ENCODE peak calls at places on chromosome 7, in four cellular contexts. W is fibroblast of lung, P is GM23338, T is H1. V is an unnamed sample.

GRCh38 chr7:102220929-102221850 is 65.5 kb upstream of the SH2B2 start:
- DNase-seq in W (peak), P (no peak), T (no peak), V (no peak)

GRCh38 chr7:20374391-20374790 is 43.7 kb downstream of the ITGB8 start:
- DNase-seq in W (no peak), P (no peak), T (no peak), V (peak)

GRCh38 chr7:36128448-36129047 is 24.5 kb upstream of the EEPD1 start:
- DNase-seq in T (no peak), W (peak), P (peak), V (peak)

GRCh38 chr7:28984631-28985030 is 26.5 kb upstream of the TRIL start:
- DNase-seq in T (no peak), P (peak), W (peak), V (peak)

GRCh38 chr7:103735377-103735776 is 254.1 kb downstream of the RELN start:
- DNase-seq in T (no peak), W (peak), P (no peak), V (no peak)

GRCh38 chr7:117025891-117026290 is 72.6 kb downstream of the ST7 start:
- DNase-seq in T (no peak), W (no peak), P (no peak), V (no peak)

GRCh38 chr7:139718859-139719258 is 58.9 kb downstream of the HIPK2 start:
- DNase-seq in P (no peak), T (no peak), W (no peak), V (no peak)

GRCh38 chr7:2143981-2144595 is 88.7 kb downstream of the MAD1L1 start:
- DNase-seq in T (no peak), W (no peak), P (no peak), V (no peak)

GRCh38 chr7:100680589-100681271 is 7.2 kb downstream of the GNB2 start:
- DNase-seq in W (no peak), T (no peak), P (no peak), V (peak)

GRCh38 chr7:120995659-120996058 is 7.1 kb downstream of the CPED1 start:
- DNase-seq in W (no peak), P (no peak), T (no peak), V (no peak)

GRCh38 chr7:31788445-31788844 is 101.4 kb downstream of the PPP1R17 start:
- DNase-seq in W (peak), P (no peak), T (no peak), V (no peak)

GRCh38 chr7:48087349-48087748 is 1.7 kb upstream of the UPP1 start:
- DNase-seq in T (no peak), P (peak), W (peak), V (no peak)

GRCh38 chr7:10793995-10794780 is 179.5 kb upstream of the PHF14 start:
- DNase-seq in W (no peak), P (no peak), T (no peak), V (no peak)

GRCh38 chr7:24388212-24388611 is 104.2 kb downstream of the NPY start:
- DNase-seq in P (no peak), T (no peak), W (no peak), V (no peak)

GRCh38 chr7:84506151-84506550 is 311.6 kb upstream of the SEMA3A start:
- DNase-seq in P (no peak), W (peak), T (no peak), V (peak)

GRCh38 chr7:80335473-80336232 is 176.2 kb downstream of the GNAT3 start:
- DNase-seq in T (no peak), P (no peak), W (peak), V (peak)

GRCh38 chr7:142001163-142001874 is 5.6 kb downstream of the MGAM start:
- DNase-seq in T (no peak), P (no peak), W (no peak), V (peak)

GRCh38 chr7:107995184-107996071 is 7.5 kb downstream of the LAMB1 start:
- DNase-seq in W (peak), T (no peak), P (peak), V (peak)

GRCh38 chr7:46603296-46603701 is 682.2 kb upstream of the IGFBP3 start:
- DNase-seq in P (no peak), W (peak), T (no peak), V (no peak)

GRCh38 chr7:93402944-93403343 is 170.8 kb downstream of the VPS50 start:
- DNase-seq in T (no peak), P (no peak), W (no peak), V (no peak)

GRCh38 chr7:27802977-27803376 is 63.0 kb downstream of the TAX1BP1 start:
- DNase-seq in W (peak), P (no peak), T (no peak), V (no peak)

GRCh38 chr7:47254081-47255006 is 327.6 kb downstream of the TNS3 start:
- DNase-seq in P (peak), W (peak), T (peak), V (peak)

GRCh38 chr7:73681031-73681430 is 2.2 kb downstream of the DNAJC30 start:
- DNase-seq in W (no peak), P (no peak), T (no peak), V (no peak)

GRCh38 chr7:158716802-158717201 is 12.2 kb upstream of the NCAPG2 start:
- DNase-seq in P (no peak), W (no peak), T (no peak), V (no peak)

GRCh38 chr7:72805526-72806494 is 22.2 kb downstream of the TYW1B start:
- DNase-seq in W (peak), P (no peak), T (no peak), V (no peak)

GRCh38 chr7:88218836-88219605 is 817 bp downstream of the SRI start:
- DNase-seq in W (peak), P (peak), T (no peak), V (peak)

GRCh38 chr7:2007526-2007925 is 225.2 kb downstream of the MAD1L1 start:
- DNase-seq in T (no peak), P (no peak), W (no peak), V (no peak)

GRCh38 chr7:97307521-97308108 is 190.1 kb downstream of the SDHAF3 start:
- DNase-seq in P (no peak), T (no peak), W (peak), V (no peak)

DNA sequence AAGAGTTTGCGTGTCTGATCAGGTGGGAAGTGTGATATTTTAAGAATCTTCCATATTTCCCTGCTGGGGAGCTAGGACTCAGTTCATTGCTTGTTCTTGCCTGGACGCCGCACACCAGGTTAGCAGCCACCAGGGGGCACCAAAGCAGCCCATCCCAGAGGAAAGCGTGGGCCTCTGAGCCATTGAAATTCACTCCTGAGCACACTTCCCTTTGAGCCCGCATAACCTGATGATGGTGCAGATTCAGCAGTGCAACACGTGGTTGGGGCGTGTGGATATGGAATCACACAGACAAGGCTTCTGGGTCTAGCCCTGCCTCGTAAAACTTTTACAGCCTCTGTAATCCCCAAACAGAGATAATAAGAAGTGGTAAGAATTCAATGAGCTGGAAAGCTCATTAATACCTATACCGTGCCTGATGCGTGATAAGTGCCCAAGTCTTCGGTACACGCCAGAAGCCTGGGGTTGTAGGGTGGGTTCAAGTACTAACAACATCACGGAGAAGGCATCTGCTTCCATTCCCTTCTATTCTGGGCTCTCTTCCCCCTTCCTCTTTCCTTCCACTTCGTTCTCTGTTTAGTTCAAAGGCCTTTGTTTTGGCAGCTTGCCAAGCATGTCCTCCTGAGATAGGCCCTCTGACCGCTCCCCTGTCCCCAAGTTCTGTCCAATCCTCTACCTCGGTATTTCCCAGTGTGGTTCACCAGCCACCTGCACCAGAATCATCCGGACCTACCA is 130.1 kb upstream of the KMT2E start:
- DNase-seq in W (peak), P (peak), T (peak), V (peak)
- TF ChIP-seq EZH2 in W (no peak), P (no peak), T (no peak), V (no peak)

GRCh38 chr7:128881458-128882125 is 18.9 kb downstream of the ATP6V1F start:
- DNase-seq in W (no peak), T (no peak), P (no peak), V (no peak)

GRCh38 chr7:128878226-128879105 is 15.8 kb downstream of the ATP6V1F start:
- DNase-seq in P (no peak), T (no peak), W (no peak), V (no peak)

GRCh38 chr7:128880791-128881457 is 18.3 kb downstream of the ATP6V1F start:
- DNase-seq in T (no peak), W (no peak), P (no peak), V (no peak)

GRCh38 chr7:128879461-128879938 is 16.8 kb downstream of the ATP6V1F start:
- DNase-seq in P (no peak), W (no peak), T (no peak), V (no peak)

DNA sequence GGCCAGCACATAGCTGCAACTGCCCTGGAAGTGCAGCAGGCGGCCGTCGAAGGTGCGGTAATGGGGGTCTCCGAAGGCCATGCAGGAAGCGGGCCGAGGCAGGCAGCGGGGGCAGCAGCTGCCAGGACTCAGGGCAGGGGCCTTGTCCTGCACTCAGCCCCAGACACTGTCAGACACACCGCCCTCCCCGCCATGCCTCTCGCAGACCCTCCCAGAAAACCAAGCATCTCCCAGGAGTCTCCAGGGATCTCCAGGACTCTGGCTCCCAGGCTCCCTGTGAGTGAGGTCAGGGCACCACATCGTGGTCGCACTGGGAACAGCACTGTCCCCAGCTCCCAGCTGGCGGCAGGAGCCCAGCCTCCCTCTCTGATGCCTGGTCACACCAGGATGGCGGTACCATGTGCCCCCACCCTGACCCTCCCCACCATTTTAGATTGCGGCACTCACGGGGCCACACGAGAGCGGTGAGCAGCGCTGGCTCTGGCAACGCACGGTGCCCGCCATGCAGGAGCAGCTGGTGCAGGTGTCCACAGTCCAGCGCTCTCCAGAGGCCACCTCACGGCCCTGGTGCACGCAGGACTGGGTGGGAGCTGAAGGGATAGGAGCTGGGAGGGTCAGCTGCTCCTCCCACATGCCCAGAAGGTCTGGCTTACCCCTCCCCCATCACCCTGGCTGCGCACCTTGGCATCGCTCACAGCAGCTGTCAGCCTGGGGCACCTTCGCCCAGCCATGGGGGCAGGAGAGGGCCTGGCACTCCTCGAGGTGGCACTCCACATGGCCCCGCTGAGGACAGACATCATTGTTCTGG is 17.5 kb downstream of the ATP6V1F start:
- DNase-seq in P (peak), T (no peak), W (peak), V (peak)
- H3K4me3 ChIP-seq in P (peak), T (no peak), W (no peak), V (no peak)

GRCh38 chr7:76257973-76258372 is 44.5 kb upstream of the HSPB1 start:
- DNase-seq in T (no peak), W (no peak), P (no peak), V (no peak)

GRCh38 chr7:76261329-76261728 is 41.1 kb upstream of the HSPB1 start:
- DNase-seq in T (no peak), P (no peak), W (no peak), V (no peak)

GRCh38 chr7:76260171-76260703 is 42.2 kb upstream of the HSPB1 start:
- DNase-seq in W (no peak), P (peak), T (peak), V (peak)

GRCh38 chr7:76261935-76262334 is 40.5 kb upstream of the HSPB1 start:
- DNase-seq in W (no peak), T (no peak), P (peak), V (no peak)

DNA sequence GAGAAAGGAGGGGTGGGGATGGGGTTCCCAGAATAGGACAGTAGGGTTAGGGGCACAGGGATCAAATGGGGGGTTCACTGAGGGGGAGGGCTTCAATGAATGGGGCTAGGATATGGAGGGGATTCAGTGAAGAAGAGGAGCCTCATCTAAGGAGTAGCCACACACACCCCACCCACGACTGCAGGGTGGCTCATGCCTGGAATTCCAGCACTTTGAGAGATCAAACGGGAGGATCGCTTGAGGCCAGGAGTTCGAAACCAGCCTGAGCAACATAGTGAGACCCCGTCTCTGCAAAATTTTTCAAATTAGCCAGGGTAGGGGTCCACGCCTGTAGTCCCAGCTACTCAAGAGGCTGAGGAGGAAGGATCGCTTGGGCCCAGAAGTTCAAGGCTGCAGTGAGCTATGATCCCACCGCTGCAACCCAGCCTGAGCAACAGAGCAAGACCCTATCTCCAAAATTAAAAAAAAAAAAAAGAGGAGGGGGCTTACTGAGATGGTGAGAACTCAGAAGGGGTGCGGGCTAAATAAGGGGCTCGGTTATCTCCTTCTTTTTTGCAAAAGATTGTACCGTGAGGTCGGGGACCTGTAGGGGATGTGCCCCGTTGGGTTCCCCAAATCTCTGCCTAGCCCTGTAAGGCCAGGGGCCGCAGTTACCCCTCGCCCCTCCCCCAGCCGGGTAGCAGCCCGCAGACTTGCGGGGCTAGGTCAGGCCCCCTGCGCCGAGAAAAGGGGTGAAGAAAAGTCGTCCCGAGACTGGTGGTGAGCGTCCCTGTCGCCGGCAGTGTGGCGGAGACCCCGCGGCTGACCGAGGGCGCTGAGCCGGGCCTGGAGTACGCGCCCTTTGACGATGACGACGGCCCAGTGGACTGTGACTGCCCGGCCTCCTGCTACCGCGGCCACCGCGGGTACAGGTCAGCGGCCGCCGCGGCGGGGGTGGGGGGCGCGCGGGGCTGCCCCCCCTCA is 43.1 kb upstream of the HSPB1 start:
- DNase-seq in T (no peak), W (no peak), P (peak), V (no peak)
- TF ChIP-seq EZH2 in T (no peak), W (peak), P (no peak), V (no peak)

GRCh38 chr7:106117767-106118544 is 5.8 kb upstream of the SYPL1 start:
- DNase-seq in W (no peak), T (no peak), P (no peak), V (no peak)

GRCh38 chr7:106114735-106115383 is 2.7 kb upstream of the SYPL1 start:
- DNase-seq in P (no peak), T (no peak), W (no peak), V (no peak)

GRCh38 chr7:106119719-106120118 is 7.6 kb upstream of the SYPL1 start:
- DNase-seq in W (no peak), T (no peak), P (no peak), V (no peak)

GRCh38 chr7:106112972-106113421 is 885 bp upstream of the SYPL1 start:
- DNase-seq in W (no peak), P (peak), T (no peak), V (no peak)

GRCh38 chr7:106116162-106116704 is 4.1 kb upstream of the SYPL1 start:
- DNase-seq in W (no peak), P (no peak), T (no peak), V (no peak)
- H3K4me3 ChIP-seq in W (no peak), P (no peak), T (no peak), V (no peak)

DNA sequence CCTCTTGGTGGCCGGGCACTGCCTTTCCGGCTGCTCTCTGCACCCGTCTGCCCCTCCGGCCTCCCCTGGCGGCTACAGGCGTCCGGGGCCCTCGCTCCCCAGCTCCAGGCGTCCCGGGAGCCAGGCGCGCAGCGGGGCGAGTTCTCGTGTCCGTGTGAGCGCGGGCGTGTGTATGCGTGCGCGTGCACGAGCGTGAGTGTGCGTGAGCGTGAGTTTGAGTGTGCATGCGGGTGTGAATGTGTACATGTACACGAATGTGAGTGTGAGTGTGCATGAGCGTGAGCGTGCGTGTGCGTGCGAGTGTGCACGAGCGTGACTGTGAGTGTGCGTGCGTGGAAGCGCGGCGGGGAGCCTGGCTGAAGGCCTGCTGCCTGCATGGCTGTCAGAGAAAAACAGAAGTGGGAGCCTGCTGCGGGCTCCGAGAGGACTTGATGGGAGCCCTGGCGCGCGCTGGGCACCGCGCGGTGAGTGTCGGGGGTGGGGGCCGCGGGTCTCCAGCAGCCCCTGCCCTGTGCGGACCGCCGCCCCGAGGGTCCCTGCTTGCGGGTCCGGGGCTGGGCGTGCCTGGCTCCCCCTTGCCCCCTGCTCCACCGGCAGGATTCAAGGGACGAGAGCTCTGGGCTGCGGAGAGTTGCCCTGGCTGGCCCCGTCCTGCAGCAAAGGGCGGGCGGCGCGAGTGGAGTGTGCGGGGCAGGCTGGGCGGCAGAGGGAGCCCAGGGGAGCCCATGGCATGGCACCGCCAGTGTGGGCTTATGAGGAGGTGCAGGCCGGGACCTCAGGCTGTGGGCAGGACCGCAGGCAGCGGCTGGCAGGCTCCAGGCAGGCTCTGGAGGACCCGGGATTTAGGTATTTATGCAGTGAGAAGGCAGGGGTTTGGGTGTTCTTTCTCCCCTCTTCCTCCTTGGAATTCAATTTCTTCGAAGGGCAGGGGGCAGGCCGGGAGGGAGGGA is 75.8 kb upstream of the EN2 start:
- DNase-seq in W (no peak), P (peak), T (no peak), V (no peak)
- TF ChIP-seq EZH2 in W (no peak), P (peak), T (peak), V (peak)

V was measured in hepatocyte.